ENCODE peak calls at places on chromosomes 12 and 14, in five cellular contexts. B is K562, F is right lobe of liver, E is left lung, Z is kidney. A is an unnamed sample.

GRCh38 chr12:102902093-102902492 is 15.0 kb downstream of the PAH start:
- DNase-seq in B (no peak), F (no peak), E (no peak), Z (no peak), A (no peak)

GRCh38 chr12:116654216-116654743 is 83.6 kb downstream of the SPRING1 start:
- DNase-seq in B (no peak), F (no peak), E (no peak), Z (no peak), A (no peak)

GRCh38 chr12:117732761-117733160 is 236.0 kb downstream of the KSR2 start:
- DNase-seq in B (no peak), F (no peak), E (no peak), Z (no peak), A (no peak)

GRCh38 chr14:51507556-51508511 is 143.9 kb upstream of the FRMD6 start:
- DNase-seq in B (no peak), F (no peak), E (peak; percentile 41), Z (peak; percentile 92), A (no peak)

GRCh38 chr12:132503611-132504204 is 13.8 kb downstream of the FBRSL1 start:
- DNase-seq in B (no peak), F (no peak), E (no peak), Z (no peak), A (no peak)

GRCh38 chr12:8033153-8034044 is 883 bp downstream of the FOXJ2 start:
- DNase-seq in B (peak; percentile 90), F (peak; percentile 51), E (peak; percentile 70), Z (peak; percentile 83), A (peak; percentile 79)

GRCh38 chr12:108784270-108784669 is 53.0 kb upstream of the CORO1C start:
- DNase-seq in B (no peak), F (no peak), E (peak; percentile 65), Z (no peak), A (peak; percentile 24)

GRCh38 chr12:15984097-15984800 is 73.1 kb downstream of the DERA start:
- DNase-seq in B (no peak), F (peak; percentile 25), E (no peak), Z (no peak), A (no peak)

GRCh38 chr12:45560689-45561088 is 168.8 kb upstream of the ARID2 start:
- DNase-seq in B (no peak), F (no peak), E (no peak), Z (no peak), A (no peak)

GRCh38 chr14:52551696-52552062 is 626 bp downstream of the TXNDC16 start:
- DNase-seq in B (peak; percentile 39), F (no peak), E (no peak), Z (no peak), A (no peak)

GRCh38 chr12:52584156-52584682 is 10.6 kb upstream of the KRT74 start:
- DNase-seq in B (no peak), F (no peak), E (no peak), Z (peak; percentile 39), A (peak; percentile 41)
- H3K27ac ChIP-seq in B (no peak overlapping the region), F (no peak overlapping the region), E (no peak overlapping the region), Z (no peak overlapping the region), A (no peak overlapping the region)

DNA sequence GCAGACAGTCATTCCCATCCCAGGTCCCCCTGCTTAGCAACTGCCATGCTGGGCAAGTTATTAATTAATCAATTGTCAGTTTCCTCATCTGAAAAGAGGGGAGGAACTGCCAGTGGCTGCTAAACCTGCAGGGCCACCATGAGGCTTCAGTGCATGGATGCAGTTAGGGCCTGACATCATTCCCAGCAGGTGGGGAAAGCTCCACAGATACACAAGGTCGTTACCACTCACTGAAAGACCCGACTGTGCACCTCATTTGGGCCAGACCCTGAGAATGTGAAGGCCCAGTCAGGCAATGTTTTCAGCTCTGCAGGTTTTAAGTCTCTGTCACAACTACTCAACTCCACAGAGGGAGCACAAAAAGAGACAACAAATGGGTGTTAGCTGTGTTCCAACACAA is 85.1 kb upstream of the GPR68 start:
- DNase-seq in B (no peak), F (no peak), E (no peak), Z (peak; percentile 30), A (peak; percentile 47)
- H3K27ac ChIP-seq in B (no peak overlapping the region), F (no peak overlapping the region), E (no peak overlapping the region), Z (no peak overlapping the region), A (no peak overlapping the region)

GRCh38 chr12:103944964-103945363 is 14.8 kb downstream of the HSP90B1 start:
- DNase-seq in B (no peak), F (no peak), E (no peak), Z (no peak), A (no peak)
- H3K27ac ChIP-seq in B (no peak overlapping the region), F (no peak overlapping the region), E (no peak overlapping the region), Z (no peak overlapping the region), A (no peak overlapping the region)

GRCh38 chr12:124607681-124608425 is 40.4 kb upstream of the NCOR2 start:
- DNase-seq in B (no peak), F (no peak), E (no peak), Z (no peak), A (peak; percentile 73)
- H3K27ac ChIP-seq in B (no peak overlapping the region), F (no peak overlapping the region), E (no peak overlapping the region), Z (no peak overlapping the region), A (no peak overlapping the region)

GRCh38 chr12:94644622-94645021 is 5.7 kb downstream of the TMCC3 start:
- DNase-seq in B (no peak), F (peak; percentile 40), E (no peak), Z (no peak), A (no peak)
- H3K27ac ChIP-seq in B (no peak overlapping the region), F (no peak overlapping the region), E (peak overlapping the region; percentile 65), Z (peak overlapping the region; percentile 57), A (peak overlapping the region; percentile 79)

GRCh38 chr12:67539329-67539728 is 109.2 kb upstream of the DYRK2 start:
- DNase-seq in B (no peak), F (no peak), E (no peak), Z (no peak), A (no peak)

GRCh38 chr12:67539946-67540345 is 108.6 kb upstream of the DYRK2 start:
- DNase-seq in B (no peak), F (no peak), E (no peak), Z (no peak), A (no peak)

GRCh38 chr12:67543371-67543770 is 105.2 kb upstream of the DYRK2 start:
- DNase-seq in B (no peak), F (no peak), E (no peak), Z (no peak), A (no peak)

GRCh38 chr12:67540920-67541624 is 107.5 kb upstream of the DYRK2 start:
- DNase-seq in B (no peak), F (no peak), E (no peak), Z (no peak), A (no peak)

DNA sequence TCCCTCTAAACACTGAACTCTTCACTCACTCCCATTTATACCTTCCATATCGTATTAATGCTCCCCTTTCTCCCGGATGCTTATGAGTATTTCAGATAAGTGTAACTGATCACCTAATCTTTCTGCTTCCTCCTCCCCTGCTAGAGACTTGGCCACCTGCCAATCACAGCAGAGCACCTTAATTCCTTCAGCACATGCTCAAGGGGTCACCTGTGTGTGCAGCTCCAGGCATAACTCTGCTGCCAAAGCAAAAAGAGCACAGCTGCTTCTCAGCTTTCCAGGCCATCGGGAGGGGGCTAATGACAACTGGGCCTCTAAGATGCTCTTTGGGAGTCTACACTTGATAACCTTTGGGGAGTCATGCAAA is 106.9 kb upstream of the DYRK2 start:
- DNase-seq in B (no peak), F (no peak), E (no peak), Z (no peak), A (no peak)
- H3K27ac ChIP-seq in B (no peak overlapping the region), F (no peak overlapping the region), E (no peak overlapping the region), Z (no peak overlapping the region), A (no peak overlapping the region)

GRCh38 chr12:69904761-69905160 is 79.7 kb downstream of the MYRFL start:
- DNase-seq in B (no peak), F (no peak), E (no peak), Z (no peak), A (no peak)

GRCh38 chr12:69903548-69903947 is 78.5 kb downstream of the MYRFL start:
- DNase-seq in B (no peak), F (no peak), E (no peak), Z (no peak), A (no peak)

GRCh38 chr12:69900720-69901131 is 75.7 kb downstream of the MYRFL start:
- DNase-seq in B (peak; percentile 81), F (peak; percentile 51), E (peak; percentile 53), Z (no peak), A (no peak)

GRCh38 chr12:69898236-69898635 is 73.2 kb downstream of the MYRFL start:
- DNase-seq in B (no peak), F (no peak), E (no peak), Z (no peak), A (no peak)

GRCh38 chr12:69901141-69901900 is 76.3 kb downstream of the MYRFL start:
- DNase-seq in B (no peak), F (no peak), E (no peak), Z (no peak), A (no peak)
- H3K27ac ChIP-seq in B (no peak overlapping the region), F (no peak overlapping the region), E (no peak overlapping the region), Z (no peak overlapping the region), A (no peak overlapping the region)

DNA sequence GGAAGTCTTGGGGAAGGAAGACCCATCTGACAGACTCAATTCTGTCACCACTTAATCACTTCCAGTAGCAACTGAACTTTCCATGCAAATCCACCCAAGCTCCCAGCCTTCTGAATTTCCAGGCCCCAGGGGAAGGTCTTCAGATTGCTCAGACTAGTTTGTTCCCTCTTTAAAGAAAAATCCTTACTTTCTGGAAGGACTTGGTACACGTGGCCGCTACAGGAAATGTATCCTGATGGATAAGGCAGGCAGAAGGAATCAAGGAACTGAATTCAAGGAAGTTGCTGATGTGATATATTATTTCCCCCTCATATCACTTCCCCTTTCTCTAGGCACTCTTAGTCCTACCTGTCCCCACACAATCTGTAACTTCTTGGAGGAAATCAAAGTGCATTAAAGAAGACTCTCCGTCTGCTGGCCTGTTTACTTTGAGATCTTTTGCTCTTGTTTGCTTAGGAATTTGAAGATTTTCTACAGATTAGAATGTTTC is 6.4 kb downstream of the NFKBIA start:
- DNase-seq in B (no peak), F (no peak), E (no peak), Z (no peak), A (no peak)
- H3K27ac ChIP-seq in B (no peak overlapping the region), F (peak overlapping the region; percentile 48), E (peak overlapping the region; percentile 64), Z (peak overlapping the region; percentile 73), A (peak overlapping the region; percentile 99)